ENCODE peak calls at places on chromosomes 1 and 21, in seven cellular contexts. D is mesendoderm, G is H1, J is mesenchymal stem cell, Y is IMR-90, Z is trophoblast cell, F is H9. U is an unnamed sample.

GRCh38 chr1:222064388-222065201 is 322.7 kb upstream of the DUSP10 start:
- DNase-seq in F (no peak), D (no peak), G (no peak), Y (peak), J (peak), Z (no peak), U (no peak)

GRCh38 chr1:10210841-10211804 is 753 bp downstream of the KIF1B start:
- DNase-seq in J (peak), F (peak), G (no peak), D (peak), Y (peak), Z (peak), U (peak)

GRCh38 chr1:151158311-151158710 is 1.9 kb downstream of the TNFAIP8L2 start:
- DNase-seq in J (no peak), F (no peak), D (no peak), Z (no peak), G (no peak), Y (no peak), U (no peak)

GRCh38 chr1:161226759-161227158 is 899 bp downstream of the TOMM40L start:
- DNase-seq in J (no peak), F (no peak), D (no peak), Y (no peak), G (no peak), Z (no peak), U (no peak)

GRCh38 chr1:238027366-238027765 is 136.6 kb upstream of the ZP4 start:
- DNase-seq in G (no peak), Z (no peak), F (no peak), J (no peak), Y (no peak), D (peak), U (no peak)

GRCh38 chr1:81549588-81550127 is 251.1 kb upstream of the ADGRL2 start:
- DNase-seq in Z (no peak), D (peak), Y (peak), J (peak), G (no peak), F (no peak), U (no peak)

GRCh38 chr1:27137022-27137542 is 17.8 kb downstream of the SLC9A1 start:
- DNase-seq in F (peak), J (peak), D (peak), Z (no peak), G (no peak), Y (no peak), U (no peak)

GRCh38 chr1:214658785-214659184 is 55.8 kb downstream of the CENPF start:
- DNase-seq in Y (peak), G (no peak), D (peak), J (peak), F (no peak), Z (peak), U (no peak)

GRCh38 chr1:204902674-204903073 is 32.0 kb downstream of the NFASC start:
- DNase-seq in Y (no peak), G (no peak), D (no peak), Z (no peak), J (no peak), F (no peak), U (no peak)

GRCh38 chr1:116628448-116628847 is 39.1 kb downstream of the IGSF3 start:
- DNase-seq in F (no peak), G (no peak), J (no peak), Y (no peak), Z (no peak), D (no peak), U (no peak)

GRCh38 chr1:197526736-197527371 is 248.4 kb downstream of the DENND1B start:
- DNase-seq in Z (no peak), F (no peak), Y (peak), G (no peak), D (peak), J (peak), U (no peak)

GRCh38 chr21:18985584-18985983 is 582.0 kb upstream of the TMPRSS15 start:
- DNase-seq in Z (no peak), J (no peak), F (no peak), G (no peak), Y (no peak), D (no peak), U (no peak)

GRCh38 chr1:220748091-220748934 is at the start of gene MTARC2:
- DNase-seq in F (peak), D (peak), Y (peak), J (peak), G (peak), Z (peak), U (peak)

GRCh38 chr1:17551755-17552234 is 12.3 kb downstream of the ARHGEF10L start:
- DNase-seq in J (peak), Z (no peak), Y (peak), G (no peak), D (no peak), F (no peak), U (no peak)

GRCh38 chr1:240562779-240563178 is 49.2 kb downstream of the GREM2 start:
- DNase-seq in Y (no peak), Z (no peak), J (no peak), G (no peak), F (no peak), D (no peak), U (no peak)

GRCh38 chr1:99674665-99675064 is 28.8 kb downstream of the PALMD start:
- DNase-seq in D (no peak), Z (no peak), F (no peak), G (no peak), J (no peak), Y (peak), U (no peak)

GRCh38 chr1:41423511-41424191 is 60.8 kb downstream of the EDN2 start:
- DNase-seq in D (no peak), Z (peak), J (no peak), F (peak), Y (no peak), G (no peak), U (no peak)

GRCh38 chr21:42089093-42089631 is 18.0 kb downstream of the UMODL1 start:
- DNase-seq in F (no peak), G (no peak), Z (no peak), Y (no peak), J (no peak), D (no peak), U (no peak)

GRCh38 chr1:58862728-58863385 is 79.0 kb upstream of the JUN start:
- DNase-seq in F (no peak), Y (no peak), D (no peak), J (no peak), Z (no peak), G (no peak), U (no peak)

GRCh38 chr1:2789164-2789985 is 12.1 kb downstream of the TTC34 start:
- DNase-seq in F (no peak), G (no peak), Z (no peak), J (no peak), Y (no peak), D (no peak), U (no peak)

GRCh38 chr1:201649776-201650607 is 111.1 kb downstream of the NAV1 start:
- DNase-seq in J (peak), Z (peak), Y (peak), F (peak), G (peak), D (peak), U (peak)

GRCh38 chr1:110118636-110119396 is 6.6 kb downstream of the UBL4B start:
- DNase-seq in Z (no peak), F (no peak), Y (peak), G (no peak), D (no peak), J (no peak), U (no peak)

DNA sequence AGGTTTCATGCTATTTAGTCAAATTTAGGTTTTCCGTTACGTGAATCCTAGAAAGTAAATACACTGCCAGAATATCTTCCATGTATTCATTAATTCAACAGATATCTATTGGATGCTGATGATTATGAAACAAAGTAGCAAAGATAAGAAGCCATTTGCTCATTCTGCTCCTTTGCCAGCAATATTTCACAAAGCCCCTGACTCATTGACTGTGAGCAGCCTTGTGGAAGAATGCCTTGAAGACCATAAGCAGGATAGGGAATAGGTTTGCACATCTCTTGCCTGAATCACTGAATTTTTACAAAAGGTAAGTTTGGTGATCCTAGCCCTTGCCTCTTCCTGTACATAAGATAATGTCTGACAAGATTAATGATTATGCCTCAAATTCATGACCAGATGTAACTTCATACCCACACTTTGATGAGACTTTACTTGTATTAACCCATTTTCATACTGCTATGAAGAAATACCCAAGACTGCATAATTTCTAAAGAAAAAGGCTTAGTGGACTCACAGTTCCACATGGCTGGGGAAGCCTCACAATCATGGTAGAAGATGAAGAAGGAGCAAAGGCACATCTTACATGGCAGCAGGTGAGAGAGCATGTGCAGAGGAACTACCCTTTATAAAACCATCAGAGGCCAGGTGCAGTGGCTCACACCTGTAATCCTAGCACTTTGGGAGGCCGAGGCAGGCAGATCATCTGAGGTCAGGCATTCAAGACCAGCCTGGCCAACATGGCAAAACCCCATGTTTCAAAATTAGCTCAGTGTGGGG is 1.6 kb upstream of the PIGK start:
- DNase-seq in Y (peak), G (no peak), D (no peak), Z (peak), F (no peak), J (peak), U (no peak)
- H2BK5ac ChIP-seq in Y (no peak), G (no peak), D (no peak), Z (no peak), F (no peak), J (no peak), U (no peak)

GRCh38 chr1:174414205-174414604 is 33.6 kb upstream of the GPR52 start:
- DNase-seq in G (no peak), D (no peak), Z (no peak), J (peak), Y (no peak), F (no peak), U (no peak)
- H3K4me2 ChIP-seq in G (no peak), D (no peak), Z (no peak), J (no peak), Y (peak), F (no peak), U (no peak)

DNA sequence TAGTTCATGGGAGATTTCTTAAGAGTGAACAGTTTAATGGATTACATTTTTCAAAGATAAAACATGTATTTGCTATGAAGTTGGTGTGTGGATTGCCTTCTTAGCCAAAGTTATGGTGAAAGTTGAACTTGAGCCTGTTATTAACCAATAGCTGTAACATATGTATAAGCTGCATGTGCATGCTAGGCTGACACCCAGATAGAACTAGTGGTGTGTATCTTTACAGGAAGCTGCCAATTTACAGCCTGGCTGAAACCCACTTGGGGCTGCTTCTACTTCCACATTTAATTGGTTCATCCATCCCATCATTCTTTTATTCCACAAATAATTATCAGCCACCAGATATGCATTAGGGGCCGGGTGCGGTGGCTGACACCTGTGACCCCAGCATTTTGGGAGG is 3.3 kb downstream of the PLA2G5 start:
- DNase-seq in J (no peak), D (no peak), Z (no peak), G (no peak), F (no peak), Y (no peak), U (no peak)
- H2BK5ac ChIP-seq in J (no peak), D (no peak), Z (no peak), G (no peak), F (no peak), Y (no peak), U (no peak)

DNA sequence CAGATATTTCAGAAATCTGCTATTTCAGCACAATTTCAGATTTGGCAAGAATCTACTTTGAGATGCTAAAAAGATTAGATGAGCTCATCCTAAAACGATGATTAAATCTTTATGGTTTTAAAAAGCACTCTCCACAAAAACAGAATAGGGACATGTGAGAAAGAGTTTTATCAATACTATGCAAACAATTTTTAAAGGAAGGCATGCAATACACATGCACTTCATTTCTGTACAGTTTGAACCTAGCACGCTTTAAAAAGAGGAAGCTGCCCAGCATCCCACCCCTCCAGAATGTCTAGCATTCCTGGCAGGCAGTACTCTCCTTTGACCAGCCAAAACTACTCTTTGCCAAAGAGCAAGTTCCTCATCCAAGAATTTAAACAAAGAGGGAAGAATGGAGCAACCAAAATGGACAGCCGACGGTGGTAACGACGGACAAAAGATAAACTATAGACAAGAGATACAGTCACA is 1.3 kb downstream of the ARHGAP29 start:
- DNase-seq in Z (no peak), J (no peak), G (no peak), D (peak), Y (peak), F (no peak), U (peak)
- H3K4me2 ChIP-seq in Z (peak), J (peak), G (peak), D (peak), Y (peak), F (peak), U (peak)

GRCh38 chr1:93779540-93780121 is 98.0 kb upstream of the BCAR3 start:
- DNase-seq in D (peak), J (peak), F (peak), G (peak), Y (peak), Z (peak), U (no peak)
- H2BK5ac ChIP-seq in D (no peak), J (no peak), F (no peak), G (no peak), Y (peak), Z (peak), U (no peak)

DNA sequence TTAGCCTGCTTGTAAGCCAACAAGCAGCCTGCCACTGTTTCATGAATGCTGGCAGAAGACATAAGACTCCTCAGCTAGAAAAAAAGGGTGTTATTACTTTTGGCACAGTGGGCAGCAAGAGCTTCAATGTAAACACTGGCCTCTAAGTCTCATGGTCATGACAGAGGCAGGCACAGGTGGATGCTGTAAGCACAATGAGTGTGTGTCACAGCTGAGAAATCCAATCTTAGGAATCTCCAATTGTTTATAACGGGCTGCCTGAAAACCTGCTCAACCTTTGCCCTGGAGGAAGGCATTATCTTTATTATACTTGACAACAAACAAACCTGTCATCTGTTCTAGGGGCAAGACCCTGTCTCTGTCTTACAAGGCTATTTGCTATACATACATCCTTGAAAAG is 558.1 kb upstream of the CXADR start:
- DNase-seq in J (no peak), Z (no peak), F (no peak), G (no peak), D (no peak), Y (no peak), U (no peak)
- H3K4me2 ChIP-seq in J (no peak), Z (no peak), F (no peak), G (no peak), D (no peak), Y (no peak), U (no peak)

GRCh38 chr1:12014141-12014981 is 4.9 kb upstream of the MIIP start:
- DNase-seq in D (peak), J (peak), F (peak), G (no peak), Y (peak), Z (peak), U (no peak)

GRCh38 chr1:12016182-12016581 is 3.1 kb upstream of the MIIP start:
- DNase-seq in D (no peak), Z (peak), Y (no peak), F (no peak), J (no peak), G (no peak), U (no peak)

GRCh38 chr1:12013317-12013588 is 6.0 kb upstream of the MIIP start:
- DNase-seq in F (no peak), G (no peak), D (no peak), J (no peak), Y (no peak), Z (no peak), U (no peak)

GRCh38 chr1:12015001-12015491 is 4.3 kb upstream of the MIIP start:
- DNase-seq in F (no peak), J (no peak), Z (peak), G (no peak), Y (peak), D (no peak), U (no peak)

DNA sequence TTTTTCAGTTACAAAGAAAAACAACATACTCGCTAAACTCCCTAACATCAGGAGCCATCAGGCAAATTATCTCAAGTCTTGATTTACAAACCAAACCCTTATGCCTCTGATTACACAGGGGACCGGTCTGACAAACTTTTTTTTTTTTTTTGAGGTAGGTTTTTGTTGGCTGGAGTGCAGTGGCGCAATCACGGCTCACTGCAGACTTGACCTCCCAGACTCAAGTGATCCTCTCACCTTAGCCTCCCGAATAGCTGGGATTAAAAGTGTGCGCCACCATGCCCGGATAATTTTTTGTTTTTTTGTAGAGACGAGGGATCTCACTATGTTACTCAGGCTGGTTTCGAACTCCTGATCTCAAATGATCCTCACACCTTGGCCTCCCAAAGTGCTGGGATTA is 3.8 kb upstream of the MIIP start:
- DNase-seq in Y (no peak), Z (peak), G (no peak), J (no peak), F (no peak), D (no peak), U (no peak)
- H2BK5ac ChIP-seq in Y (no peak), Z (no peak), G (no peak), J (no peak), F (no peak), D (no peak), U (no peak)

GRCh38 chr1:114353233-114353632 is 157.8 kb downstream of the TRIM33 start:
- DNase-seq in F (no peak), D (peak), Z (no peak), G (no peak), J (no peak), Y (peak), U (no peak)
- H3K4me2 ChIP-seq in F (no peak), D (no peak), Z (no peak), G (peak), J (no peak), Y (no peak), U (no peak)

DNA sequence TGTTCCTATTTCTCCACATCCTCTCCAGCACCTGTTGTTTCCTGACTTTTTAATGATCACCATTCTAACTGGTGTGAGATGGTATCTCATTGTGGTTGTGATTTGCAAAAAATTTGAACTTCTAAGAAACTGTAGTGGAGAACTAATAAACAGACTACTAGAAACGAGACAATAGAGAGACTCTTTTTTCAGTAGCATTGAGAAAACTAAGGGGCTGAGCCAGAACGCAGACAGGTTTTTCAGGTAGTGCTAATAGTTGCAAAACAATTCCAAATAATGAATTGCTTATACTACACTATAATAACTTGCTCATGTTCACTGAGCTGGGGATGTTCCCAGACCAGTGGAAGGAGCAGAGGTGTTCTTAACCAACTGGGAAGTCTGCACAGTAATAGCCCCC is 98.8 kb upstream of the DPH5 start:
- DNase-seq in J (no peak), Z (no peak), G (no peak), Y (no peak), D (no peak), F (no peak), U (no peak)
- H2BK5ac ChIP-seq in J (no peak), Z (no peak), G (no peak), Y (no peak), D (no peak), F (no peak), U (no peak)

U was measured in neuronal stem cell.